ENCODE peak calls at places on chromosome 14, in four cellular contexts. X, J, L and Y are unnamed samples.

GRCh38 chr14:57845802-57846531 is 19.9 kb downstream of the SLC35F4 start:
- DNase-seq in X (no peak), J (no peak), L (no peak), Y (no peak)

GRCh38 chr14:73665130-73665529 is 20.3 kb downstream of the DNAL1 start:
- DNase-seq in X (no peak), J (no peak), L (no peak), Y (no peak)

GRCh38 chr14:54669759-54670630 is 103.1 kb downstream of the SAMD4A start:
- DNase-seq in X (no peak), J (no peak), L (no peak), Y (no peak)

GRCh38 chr14:74502236-74503019 is 8.9 kb downstream of the ISCA2 start:
- DNase-seq in X (no peak), J (no peak), L (no peak), Y (no peak)

GRCh38 chr14:69105326-69105725 is 47.6 kb downstream of the DCAF5 start:
- DNase-seq in X (no peak), J (no peak), L (no peak), Y (no peak)

GRCh38 chr14:76136476-76137160 is 15.1 kb upstream of the GPATCH2L start:
- DNase-seq in X (no peak), J (no peak), L (no peak), Y (no peak)

GRCh38 chr14:62691613-62692489 is 353.4 kb downstream of the KCNH5 start:
- DNase-seq in X (no peak), J (no peak), L (peak; percentile 60), Y (peak; percentile 45)

GRCh38 chr14:85701763-85702162 is 171.8 kb downstream of the FLRT2 start:
- DNase-seq in X (no peak), J (no peak), L (no peak), Y (no peak)

GRCh38 chr14:49966971-49967630 is 74.2 kb downstream of the ARF6 start:
- DNase-seq in X (no peak), J (no peak), L (no peak), Y (no peak)

GRCh38 chr14:50736932-50737419 is 68.9 kb upstream of the SAV1 start:
- DNase-seq in X (no peak), J (no peak), L (no peak), Y (no peak)

GRCh38 chr14:28784262-28785021 is 17.9 kb downstream of the FOXG1 start:
- DNase-seq in X (no peak), J (no peak), L (no peak), Y (no peak)

GRCh38 chr14:60514378-60515243 is 5.7 kb downstream of the SIX6 start:
- DNase-seq in X (no peak), J (no peak), L (no peak), Y (no peak)

GRCh38 chr14:43014338-43014737 is 1407.7 kb downstream of the LRFN5 start:
- DNase-seq in X (no peak), J (no peak), L (no peak), Y (no peak)

GRCh38 chr14:22994762-22995275 is 12.5 kb upstream of the AJUBA start:
- DNase-seq in X (no peak), J (peak; percentile 61), L (no peak), Y (peak; percentile 75)

GRCh38 chr14:79705126-79705894 is 506.0 kb downstream of the DIO2 start:
- DNase-seq in X (no peak), J (no peak), L (no peak), Y (no peak)

GRCh38 chr14:85178869-85179268 is 351.1 kb upstream of the FLRT2 start:
- DNase-seq in X (no peak), J (no peak), L (no peak), Y (no peak)

GRCh38 chr14:68796418-68797101 is 3.7 kb upstream of the ZFP36L1 start:
- DNase-seq in X (peak; percentile 74), J (no peak), L (peak; percentile 4), Y (no peak)

GRCh38 chr14:69643430-69644200 is 32.2 kb downstream of the SUSD6 start:
- DNase-seq in X (no peak), J (peak; percentile 36), L (peak; percentile 90), Y (peak; percentile 83)

GRCh38 chr14:52951730-52952481 is 1.1 kb upstream of the FERMT2 start:
- DNase-seq in X (no peak), J (peak; percentile 23), L (peak; percentile 43), Y (peak; percentile 59)

GRCh38 chr14:50335989-50336391 is 23.9 kb downstream of the DMAC2L start:
- DNase-seq in X (no peak), J (peak; percentile 44), L (no peak), Y (no peak)

GRCh38 chr14:43790681-43791080 is 716.4 kb downstream of the FSCB start:
- DNase-seq in X (no peak), J (no peak), L (no peak), Y (no peak)

GRCh38 chr14:102540310-102541028 is 30.9 kb upstream of the ANKRD9 start:
- DNase-seq in X (no peak), J (peak; percentile 51), L (no peak), Y (no peak)

GRCh38 chr14:60089201-60089600 is 2.5 kb upstream of the PCNX4 start:
- DNase-seq in X (no peak), J (no peak), L (no peak), Y (no peak)

GRCh38 chr14:65650843-65651242 is 238.3 kb downstream of the FUT8 start:
- DNase-seq in X (no peak), J (no peak), L (no peak), Y (no peak)

GRCh38 chr14:102849522-102850379 is 72.5 kb downstream of the TRAF3 start:
- DNase-seq in X (no peak), J (no peak), L (peak; percentile 43), Y (no peak)

GRCh38 chr14:20934148-20934762 is 21.0 kb upstream of the RNASE2 start:
- DNase-seq in X (no peak), J (no peak), L (peak; percentile 36), Y (no peak)

GRCh38 chr14:50301914-50302313 is 10.1 kb downstream of the L2HGDH start:
- DNase-seq in X (no peak), J (no peak), L (no peak), Y (no peak)

GRCh38 chr14:24368562-24369252 is 723 bp downstream of the NFATC4 start:
- DNase-seq in X (peak; percentile 87), J (peak; percentile 90), L (no peak), Y (peak; percentile 58)

GRCh38 chr14:64611358-64612020 is 61.7 kb downstream of the PPP1R36 start:
- DNase-seq in X (no peak), J (no peak), L (no peak), Y (no peak)

GRCh38 chr14:31419179-31420012 is 954 bp downstream of the HEATR5A start:
- DNase-seq in X (no peak), J (no peak), L (no peak), Y (no peak)

GRCh38 chr14:65738339-65738738 is 325.8 kb downstream of the FUT8 start:
- DNase-seq in X (no peak), J (no peak), L (no peak), Y (no peak)

GRCh38 chr14:101070540-101071492 is 167.3 kb upstream of the RTL1 start:
- DNase-seq in X (peak; percentile 62), J (no peak), L (peak; percentile 5), Y (no peak)
- H3K27ac ChIP-seq in X (no peak overlapping the region), J (no peak overlapping the region), L (no peak overlapping the region), Y (no peak overlapping the region)

GRCh38 chr14:99737451-99737951 is 53.4 kb downstream of the CYP46A1 start:
- DNase-seq in X (no peak), J (no peak), L (peak; percentile 78), Y (no peak)
- TF ChIP-seq POLR2A in X (no peak), J (no peak), L (no peak), Y (no peak)

DNA sequence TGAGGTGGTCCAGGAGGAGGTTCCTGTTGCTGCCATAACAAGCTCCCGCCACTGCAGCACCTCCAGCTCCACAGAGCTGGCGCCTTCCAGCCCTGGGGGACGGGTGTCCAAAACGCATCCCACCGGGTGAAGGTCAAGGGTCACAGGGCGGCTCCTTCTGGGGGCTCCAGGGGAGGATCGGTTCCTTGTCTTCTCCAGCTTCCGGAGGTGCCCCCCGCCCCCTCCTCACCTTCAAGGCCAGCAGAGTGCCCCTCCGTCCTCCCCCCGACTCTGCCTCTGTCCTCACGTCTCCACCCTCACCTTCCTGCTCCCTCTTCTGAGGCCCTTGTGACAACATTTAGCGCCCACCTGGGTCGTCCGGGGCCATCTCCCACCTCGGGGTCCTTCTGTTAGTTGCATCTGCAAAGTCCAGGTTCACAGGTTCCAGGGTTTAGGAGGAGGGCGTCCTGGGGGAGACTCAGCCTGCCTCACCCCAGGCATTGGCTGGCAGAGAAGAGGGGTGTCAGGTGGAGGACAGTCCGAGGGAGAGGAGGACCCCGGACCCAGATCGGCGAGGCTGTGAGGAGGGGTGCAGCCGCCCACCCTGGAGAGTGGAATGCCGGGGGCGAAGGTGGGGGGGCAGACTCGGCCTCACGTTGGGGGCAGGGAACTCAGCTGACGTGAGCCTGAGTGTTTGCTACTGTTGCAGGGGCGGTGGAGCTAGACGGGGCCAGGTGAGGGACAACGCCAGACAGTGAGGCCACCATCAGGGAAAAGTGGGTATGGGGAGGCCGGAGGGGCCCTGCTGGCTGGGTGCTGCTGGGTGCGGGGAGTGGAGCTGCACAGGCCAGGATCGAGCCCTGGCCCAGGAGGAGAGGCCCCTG is 205.5 kb upstream of the C14orf180 start:
- DNase-seq in X (no peak), J (no peak), L (no peak), Y (no peak)
- H3K9me3 ChIP-seq in X (no peaks in the 10 kb centered on the region), J (no peaks in the 10 kb centered on the region), L (no peaks in the 10 kb centered on the region), Y (no peaks in the 10 kb centered on the region)

GRCh38 chr14:93055651-93056115 is 60.0 kb downstream of the ITPK1 start:
- DNase-seq in X (no peak), J (no peak), L (peak; percentile 51), Y (no peak)
- H3K27ac ChIP-seq in X (no peak overlapping the region), J (no peak overlapping the region), L (no peak overlapping the region), Y (no peak overlapping the region)

DNA sequence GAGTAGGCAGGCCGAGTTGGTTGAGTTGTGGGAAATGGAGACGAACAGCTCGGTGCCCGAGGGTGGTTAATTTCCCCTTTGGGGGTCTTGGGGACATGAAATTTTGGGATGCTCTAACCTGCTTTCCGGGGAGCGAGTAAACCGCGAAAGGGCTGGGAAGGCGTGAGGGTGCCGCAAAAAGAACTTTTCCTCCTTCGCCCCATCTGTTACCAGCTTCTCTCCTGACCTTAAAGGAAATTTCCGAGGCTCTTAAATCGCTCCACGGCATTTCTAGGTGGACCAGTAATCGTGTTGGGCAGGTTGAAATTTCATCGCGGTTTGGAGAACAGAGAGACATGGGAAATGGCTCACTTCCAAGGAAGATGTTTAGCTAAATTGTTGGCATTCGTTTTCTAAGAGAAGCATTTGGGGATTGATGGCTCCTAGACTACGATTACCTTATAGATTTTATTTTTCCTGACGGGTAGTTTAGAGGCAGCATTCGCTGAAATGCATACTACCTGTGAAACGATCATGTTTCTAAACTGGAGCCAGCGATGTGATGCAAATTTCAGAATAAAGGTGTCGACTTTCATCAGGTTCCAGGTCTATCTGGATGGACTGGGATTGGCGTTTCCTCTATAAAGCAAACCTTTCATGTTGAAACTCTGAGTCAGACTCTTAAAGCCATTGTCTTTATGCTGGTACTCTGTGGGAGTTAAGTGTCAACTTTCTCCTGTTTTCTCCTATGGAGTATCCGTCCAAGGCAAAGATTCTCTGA is 414.5 kb downstream of the PCNX1 start:
- DNase-seq in X (no peak), J (no peak), L (no peak), Y (peak; percentile 55)
- TF ChIP-seq POLR2A in X (no peak), J (no peak), L (no peak), Y (peak; percentile 1)

DNA sequence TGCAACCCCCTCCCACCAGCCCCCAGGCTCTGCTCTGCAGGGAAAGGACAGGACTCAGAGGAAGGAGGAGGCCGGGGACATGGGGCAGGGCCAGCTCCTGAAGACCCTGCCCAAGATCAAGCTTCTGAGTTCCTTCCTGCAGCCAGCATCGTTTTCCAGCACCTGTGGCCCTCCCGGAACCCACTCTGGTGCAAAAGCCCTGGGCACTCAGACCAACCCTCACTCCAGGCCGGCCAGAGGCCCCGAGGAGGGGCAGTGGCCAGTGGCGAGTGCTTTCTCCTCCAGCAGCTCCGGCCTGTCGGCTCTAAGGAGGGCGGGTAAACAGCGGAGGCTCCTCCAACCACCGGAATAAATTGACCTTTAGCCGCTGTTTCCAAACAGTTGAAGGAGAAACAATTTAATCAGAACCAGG is 10.9 kb downstream of the TMEM179 start:
- DNase-seq in X (no peak), J (no peak), L (no peak), Y (no peak)
- H3K9me3 ChIP-seq in X (no peaks in the 10 kb centered on the region), J (no peaks in the 10 kb centered on the region), L (no peaks in the 10 kb centered on the region), Y (no peaks in the 10 kb centered on the region)